ENCODE peak calls at places on chromosomes 16 and 17, in four cellular contexts. P is epithelial cell of esophagus, T is choroid plexus epithelial cell, K is left lung. O is an unnamed sample.

GRCh38 chr17:56842577-56842976 is 8.6 kb downstream of the DGKE start:
- DNase-seq in P (no peak), T (no peak), K (no peak), O (no peak)

GRCh38 chr17:82483836-82484235 is 25.3 kb downstream of the NARF start:
- DNase-seq in P (no peak), K (no peak), T (no peak), O (no peak)

GRCh38 chr17:29616300-29617048 is 6.2 kb downstream of the CORO6 start:
- DNase-seq in T (no peak), P (no peak), K (peak), O (no peak)

GRCh38 chr16:13333336-13333735 is 431.9 kb downstream of the SHISA9 start:
- DNase-seq in K (no peak), P (no peak), T (no peak), O (no peak)

GRCh38 chr17:45262516-45263476 is 902 bp upstream of the SPATA32 start:
- DNase-seq in T (peak), K (no peak), P (peak), O (peak)

GRCh38 chr17:2023692-2024571 is 1.2 kb downstream of the RTN4RL1 start:
- DNase-seq in T (peak), P (peak), K (peak), O (no peak)

GRCh38 chr17:8821446-8822105 is 22.4 kb upstream of the MFSD6L start:
- DNase-seq in P (no peak), T (no peak), K (no peak), O (no peak)

GRCh38 chr16:67249762-67250327 is 1.1 kb downstream of the SLC9A5 start:
- DNase-seq in K (no peak), T (peak), P (no peak), O (no peak)

GRCh38 chr17:814371-814770 is 32.2 kb downstream of the MRM3 start:
- DNase-seq in P (no peak), T (no peak), K (no peak), O (no peak)

GRCh38 chr17:13085578-13085977 is 67.8 kb upstream of the ELAC2 start:
- DNase-seq in P (no peak), T (no peak), K (no peak), O (no peak)

GRCh38 chr17:59165933-59166342 is 10.4 kb downstream of the PRR11 start:
- DNase-seq in P (peak), T (peak), K (no peak), O (peak)

GRCh38 chr17:37239690-37240344 is 136.0 kb upstream of the C17orf78 start:
- DNase-seq in K (no peak), T (peak), P (peak), O (peak)

GRCh38 chr16:81482329-81483063 is 37.9 kb downstream of the CMIP start:
- DNase-seq in T (no peak), P (no peak), K (no peak), O (no peak)

GRCh38 chr16:86239381-86239780 is 270.9 kb upstream of the FOXF1 start:
- DNase-seq in K (no peak), P (no peak), T (no peak), O (no peak)

GRCh38 chr16:1316033-1316405 is 6.6 kb downstream of the UBE2I start:
- DNase-seq in T (no peak), P (no peak), K (no peak), O (no peak)

GRCh38 chr17:10156579-10157488 is 41.6 kb downstream of the GAS7 start:
- DNase-seq in T (no peak), K (peak), P (no peak), O (no peak)

GRCh38 chr17:57484826-57485565 is 228.7 kb downstream of the MSI2 start:
- DNase-seq in T (no peak), K (no peak), P (no peak), O (no peak)

GRCh38 chr16:89122322-89122831 is 28.7 kb downstream of the ACSF3 start:
- DNase-seq in K (peak), T (no peak), P (peak), O (no peak)

GRCh38 chr17:27810902-27811557 is 10.7 kb upstream of the NOS2 start:
- DNase-seq in T (no peak), P (peak), K (no peak), O (no peak)

GRCh38 chr16:29675811-29676643 is 3.0 kb upstream of the QPRT start:
- DNase-seq in K (no peak), T (peak), P (peak), O (peak)

GRCh38 chr17:78252111-78252634 is 20.7 kb downstream of the TMEM235 start:
- DNase-seq in T (no peak), K (peak), P (no peak), O (no peak)

GRCh38 chr17:2050246-2050866 is 4.5 kb upstream of the HIC1 start:
- DNase-seq in P (peak), T (peak), K (peak), O (peak)

GRCh38 chr17:78041401-78042179 is 83.1 kb downstream of the TNRC6C start:
- DNase-seq in P (no peak), K (no peak), T (no peak), O (peak)

GRCh38 chr16:3948378-3948995 is 68.0 kb upstream of the CREBBP start:
- DNase-seq in T (no peak), K (no peak), P (peak), O (no peak)

GRCh38 chr16:75660321-75660720 is 12.7 kb downstream of the TERF2IP start:
- DNase-seq in P (no peak), K (no peak), T (no peak), O (no peak)

GRCh38 chr16:52515068-52515671 is 31.8 kb downstream of the TOX3 start:
- DNase-seq in P (no peak), K (no peak), T (no peak), O (no peak)

GRCh38 chr17:19386276-19386863 is 620 bp downstream of the MFAP4 start:
- DNase-seq in P (peak), K (peak), T (peak), O (peak)

GRCh38 chr16:78506372-78507193 is 407.1 kb downstream of the WWOX start:
- DNase-seq in P (no peak), T (no peak), K (no peak), O (no peak)

DNA sequence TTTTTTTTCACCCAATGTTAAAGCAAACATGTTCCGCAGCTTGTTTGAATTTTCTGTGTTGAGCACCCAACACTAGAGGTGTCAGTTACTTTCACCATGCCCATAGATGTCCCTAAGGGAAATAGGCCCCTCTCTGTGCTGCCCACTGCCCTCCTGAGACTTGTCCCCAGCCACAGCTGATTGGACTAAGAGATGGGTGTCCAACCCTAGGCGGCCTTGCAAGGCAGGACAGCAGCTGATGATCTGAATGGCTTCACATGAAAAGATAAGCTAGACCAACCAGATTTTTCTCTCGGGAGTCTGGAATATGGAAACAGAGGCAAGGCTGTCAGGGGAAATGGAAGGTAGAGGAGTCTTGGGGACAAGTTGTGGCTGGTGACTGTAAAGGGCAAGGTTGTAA is 6.1 kb upstream of the CALB2 start:
- DNase-seq in T (no peak), K (no peak), P (no peak), O (no peak)
- TF ChIP-seq CTCF in T (no peak), K (no peak), P (no peak), O (no peak)

GRCh38 chr16:14511798-14512131 is 118.3 kb downstream of the PARN start:
- DNase-seq in K (no peak), P (peak), T (no peak), O (no peak)

GRCh38 chr16:14509055-14509454 is 121.0 kb downstream of the PARN start:
- DNase-seq in T (peak), K (no peak), P (peak), O (peak)

GRCh38 chr16:14510581-14510938 is 119.5 kb downstream of the PARN start:
- DNase-seq in P (no peak), K (no peak), T (no peak), O (no peak)

GRCh38 chr16:14510939-14511797 is 118.9 kb downstream of the PARN start:
- DNase-seq in P (peak), K (no peak), T (peak), O (peak)

DNA sequence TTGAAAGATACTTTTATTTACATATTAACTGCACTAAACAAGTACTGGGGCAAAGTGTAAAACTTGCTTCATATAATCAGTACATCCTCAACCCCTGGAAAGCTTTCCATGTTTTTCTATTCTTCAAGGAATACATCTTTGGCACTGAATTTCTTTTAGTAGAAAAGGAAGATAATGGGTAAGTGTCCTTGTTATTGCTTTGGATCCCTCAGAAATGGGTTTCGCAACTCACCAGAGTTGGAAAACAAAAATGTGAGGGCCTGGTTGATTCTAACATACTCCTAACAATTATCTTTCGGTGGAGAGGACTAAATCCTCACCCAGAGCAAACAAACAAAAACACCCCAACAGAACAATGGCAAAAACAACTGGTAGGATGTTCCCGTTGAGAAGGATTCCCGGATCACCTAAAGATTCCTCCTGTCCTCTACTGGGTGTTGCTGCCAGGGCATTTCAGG is 120.4 kb downstream of the PARN start:
- DNase-seq in K (no peak), P (peak), T (peak), O (peak)
- H3K4me3 ChIP-seq in K (no peak), P (no peak), T (no peak), O (no peak)

DNA sequence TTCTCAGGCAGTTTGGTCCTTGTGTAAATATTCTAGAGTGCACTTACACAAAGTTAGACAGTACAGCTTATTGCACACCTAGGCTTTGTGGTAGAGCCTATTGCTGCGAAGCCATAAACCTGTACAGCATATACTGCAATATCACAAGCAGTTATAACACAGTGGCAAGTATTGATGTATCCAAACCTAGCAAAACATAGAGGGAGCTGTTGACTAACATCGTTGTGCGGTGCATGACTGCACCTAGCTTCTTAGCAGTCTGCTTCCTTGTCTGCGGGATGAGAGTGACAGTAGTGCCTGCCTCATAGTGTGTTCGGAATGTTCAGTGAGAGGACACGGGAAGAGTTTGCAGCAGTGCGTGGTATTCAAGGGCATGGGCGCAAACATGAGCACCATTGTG is 78.9 kb downstream of the MPRIP start:
- DNase-seq in P (peak), K (peak), T (no peak), O (no peak)
- TF ChIP-seq CTCF in P (no peak), K (no peak), T (peak), O (no peak)

DNA sequence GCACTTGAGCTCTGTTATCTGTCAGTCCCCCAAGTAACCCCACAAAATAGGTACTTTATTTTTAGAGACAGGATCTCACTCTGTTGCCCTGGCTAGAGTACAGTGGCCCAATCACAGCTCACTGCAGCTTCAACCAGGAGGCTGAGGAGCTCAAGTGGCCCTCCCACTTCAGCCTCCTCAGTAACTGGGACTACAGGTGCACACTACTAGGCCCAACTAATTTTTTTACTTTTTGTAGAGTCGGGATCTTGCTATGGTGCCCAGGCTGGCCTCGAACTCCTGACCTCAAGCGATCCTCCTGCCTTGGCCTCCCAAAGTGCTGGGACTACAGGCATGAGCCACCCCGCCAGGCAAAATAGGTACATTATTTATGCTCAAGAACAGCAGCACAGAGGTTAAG is 99.6 kb downstream of the MGAT5B start:
- DNase-seq in P (no peak), T (no peak), K (no peak), O (no peak)
- H3K4me3 ChIP-seq in P (no peak), T (no peak), K (no peak), O (no peak)

DNA sequence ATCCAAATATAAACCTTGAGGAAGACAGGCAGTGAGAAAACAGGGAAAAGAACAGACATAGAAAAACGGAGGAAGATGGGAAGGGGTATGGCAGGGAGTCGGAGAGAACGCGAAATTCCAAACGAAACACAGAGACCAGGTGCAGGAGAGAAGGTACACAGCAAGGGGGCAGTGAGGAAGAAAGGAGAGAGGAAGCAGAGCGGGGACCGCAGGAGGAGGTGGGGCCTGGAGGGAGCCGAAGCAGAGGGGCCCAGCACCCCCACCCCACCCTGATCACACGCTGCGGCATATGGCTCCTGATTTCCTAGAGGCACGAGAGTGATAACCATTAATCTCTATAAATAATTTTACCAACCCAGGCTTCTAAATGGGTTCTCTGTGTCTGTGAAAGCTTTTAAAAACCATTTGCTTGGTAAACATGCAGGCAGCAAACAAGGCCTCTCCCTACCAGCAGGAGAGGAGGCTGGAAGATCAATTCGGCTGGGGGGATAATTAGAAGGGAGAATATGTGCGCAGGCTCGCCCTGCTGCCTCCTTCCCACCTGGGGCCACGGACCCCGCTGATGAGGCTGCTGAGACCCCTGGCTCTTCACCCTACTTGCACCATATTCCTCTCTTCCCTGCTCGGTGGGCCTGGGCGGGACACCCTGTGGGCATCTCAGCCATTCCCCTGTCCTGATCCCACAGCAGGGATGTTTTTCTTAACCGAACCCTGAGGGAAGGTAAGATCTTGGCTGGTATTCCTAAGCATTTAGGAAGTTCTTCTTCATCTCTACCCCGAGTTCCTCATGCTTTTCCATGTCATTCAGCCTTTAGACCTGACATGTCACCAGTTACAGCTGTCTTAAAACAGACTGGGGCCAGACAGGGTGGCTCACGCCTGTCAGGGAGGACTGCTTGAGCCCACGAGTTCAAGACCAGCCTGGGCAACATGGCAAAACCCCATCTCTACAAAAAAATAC is 86.7 kb downstream of the TMEM132E start:
- DNase-seq in K (no peak), T (no peak), P (no peak), O (no peak)
- TF ChIP-seq CTCF in K (no peak), T (no peak), P (no peak), O (no peak)

GRCh38 chr16:62929593-62929992 is 893.4 kb upstream of the CDH8 start:
- DNase-seq in T (no peak), K (no peak), P (no peak), O (no peak)
- H3K4me3 ChIP-seq in T (no peak), K (no peak), P (no peak), O (no peak)

GRCh38 chr17:16001498-16001897 is 1.9 kb downstream of the TTC19 start:
- DNase-seq in P (peak), K (no peak), T (peak), O (no peak)

GRCh38 chr17:15999141-15999973 is at the start of the genes TTC19 and ZSWIM7:
- DNase-seq in T (peak), P (peak), K (peak), O (peak)

GRCh38 chr17:16002708-16003265 is 3.2 kb downstream of the TTC19 start:
- DNase-seq in K (no peak), T (no peak), P (no peak), O (no peak)

GRCh38 chr17:15998031-15998574 is 1.4 kb downstream of the ZSWIM7 start:
- DNase-seq in P (no peak), T (no peak), K (no peak), O (no peak)

DNA sequence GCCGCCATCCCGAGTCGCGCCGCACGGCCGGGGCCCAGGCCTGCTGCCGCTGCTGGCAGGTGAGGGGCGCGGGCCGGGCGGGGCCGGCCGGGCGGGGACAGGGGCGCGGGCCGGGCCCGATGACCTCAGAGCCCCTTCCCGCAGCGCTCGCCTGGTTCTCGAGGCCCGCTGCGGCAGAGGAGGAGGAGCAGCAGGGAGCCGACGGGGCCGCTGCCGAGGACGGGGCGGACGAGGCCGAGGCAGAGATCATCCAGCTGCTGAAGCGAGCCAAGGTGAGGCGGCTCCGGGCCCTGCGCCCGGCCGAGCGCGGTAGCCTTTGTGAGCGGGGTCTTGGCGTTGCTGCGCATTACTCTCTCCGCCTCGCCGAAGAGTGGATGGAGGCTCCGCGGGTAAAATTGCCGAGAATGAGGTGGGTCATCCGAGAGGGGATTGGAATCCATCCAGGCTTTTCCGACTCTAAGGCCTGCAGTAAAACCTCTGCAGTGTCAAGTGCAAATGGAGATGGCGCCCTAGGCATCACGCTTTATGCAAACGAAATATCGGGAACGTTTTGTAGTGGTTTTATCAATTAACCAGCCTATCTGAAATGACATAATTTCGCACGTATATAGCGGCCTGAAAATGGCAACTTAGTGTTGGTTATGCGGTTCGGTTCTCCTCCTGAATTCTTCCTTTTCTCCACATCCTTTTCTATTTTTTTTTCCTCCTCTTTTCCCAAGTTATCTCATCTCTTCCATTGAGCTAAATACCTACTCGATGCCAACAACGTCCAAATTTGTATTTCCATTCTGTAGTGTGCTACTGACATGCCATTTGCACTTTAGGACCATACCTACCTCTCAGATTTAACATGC is 577 bp downstream of the TTC19 start:
- DNase-seq in P (peak), T (peak), K (no peak), O (peak)
- TF ChIP-seq CTCF in P (no peak), T (no peak), K (no peak), O (no peak)

O was measured in fibroblast of villous mesenchyme.